ENCODE peak calls at places on chromosomes 3 and 15, in five cellular contexts. Y is hepatocyte; I is AG10803; A is CD4-positive, alpha-beta T cell; M is PC-9. V is an unnamed sample.

GRCh38 chr3:174548841-174549623 is 310.1 kb upstream of the NAALADL2 start:
- DNase-seq in Y (no peak), I (no peak), A (no peak), M (no peak), V (no peak)

GRCh38 chr3:169535584-169535983 is 127.9 kb downstream of the MECOM start:
- DNase-seq in Y (no peak), I (no peak), A (no peak), M (no peak), V (no peak)

GRCh38 chr3:192957441-192957951 is 39.8 kb upstream of the MB21D2 start:
- DNase-seq in Y (peak), I (peak), A (no peak), M (no peak), V (peak)

GRCh38 chr3:188590556-188590955 is 436.6 kb downstream of the LPP start:
- DNase-seq in Y (no peak), I (no peak), A (no peak), M (no peak), V (no peak)

GRCh38 chr3:180402463-180403073 is 199.4 kb upstream of the TTC14 start:
- DNase-seq in Y (no peak), I (no peak), A (no peak), M (no peak), V (no peak)

GRCh38 chr15:57654136-57654845 is 52.2 kb upstream of the POLR2M start:
- DNase-seq in Y (peak), I (peak), A (no peak), M (no peak), V (no peak)

GRCh38 chr3:44125882-44126281 is 115.8 kb upstream of the TOPAZ1 start:
- DNase-seq in Y (peak), I (peak), A (no peak), M (no peak), V (no peak)

GRCh38 chr3:132317229-132317948 is at the start of gene ACP3:
- DNase-seq in Y (peak), I (peak), A (no peak), M (peak), V (peak)

GRCh38 chr3:111852540-111852939 is 6.5 kb upstream of the PHLDB2 start:
- DNase-seq in Y (no peak), I (no peak), A (no peak), M (no peak), V (peak)

GRCh38 chr3:104359546-104359945 is 1007.2 kb upstream of the ALCAM start:
- DNase-seq in Y (peak), I (peak), A (no peak), M (peak), V (no peak)

GRCh38 chr3:154427685-154428291 is 2.2 kb downstream of the GPR149 start:
- DNase-seq in Y (no peak), I (no peak), A (no peak), M (no peak), V (peak)

GRCh38 chr3:81027344-81027743 is 734.1 kb downstream of the GBE1 start:
- DNase-seq in Y (no peak), I (no peak), A (no peak), M (no peak), V (no peak)

GRCh38 chr3:131361464-131362421 is 19.8 kb upstream of the NUDT16 start:
- DNase-seq in Y (peak), I (peak), A (no peak), M (peak), V (no peak)

GRCh38 chr3:152302521-152303021 is 33.8 kb downstream of the MBNL1 start:
- DNase-seq in Y (peak), I (peak), A (no peak), M (no peak), V (peak)

GRCh38 chr3:141561426-141562034 is 74.7 kb downstream of the RASA2 start:
- DNase-seq in Y (peak), I (peak), A (peak), M (peak), V (peak)

GRCh38 chr3:135908737-135909136 is 56.8 kb upstream of the PPP2R3A start:
- DNase-seq in Y (no peak), I (no peak), A (no peak), M (no peak), V (no peak)

GRCh38 chr3:14803981-14804834 is 14.6 kb upstream of the FGD5 start:
- DNase-seq in Y (no peak), I (no peak), A (no peak), M (no peak), V (no peak)

GRCh38 chr3:128486692-128487537 is 6.1 kb downstream of the GATA2 start:
- DNase-seq in Y (no peak), I (peak), A (no peak), M (peak), V (peak)

GRCh38 chr3:46058981-46059380 is 31.7 kb upstream of the XCR1 start:
- DNase-seq in Y (no peak), I (no peak), A (no peak), M (no peak), V (no peak)

GRCh38 chr3:129845956-129846355 is 47.6 kb downstream of the TMCC1 start:
- DNase-seq in Y (no peak), I (peak), A (no peak), M (peak), V (no peak)

GRCh38 chr15:43267439-43267838 is 711 bp upstream of the TGM5 start:
- DNase-seq in Y (no peak), I (no peak), A (no peak), M (no peak), V (no peak)
- TF ChIP-seq CTCF in Y (no peak), I (no peak), A (no peak), M (no peak), V (no peak)

GRCh38 chr3:40528426-40528825 is 3.7 kb downstream of the ZNF621 start:
- DNase-seq in Y (no peak), I (no peak), A (no peak), M (no peak), V (no peak)

GRCh38 chr3:40521254-40521653 is 3.5 kb upstream of the ZNF621 start:
- DNase-seq in Y (no peak), I (no peak), A (no peak), M (no peak), V (no peak)

GRCh38 chr3:40524222-40524570 is 564 bp upstream of the ZNF621 start:
- DNase-seq in Y (no peak), I (no peak), A (no peak), M (no peak), V (no peak)

GRCh38 chr3:40523781-40524180 is 979 bp upstream of the ZNF621 start:
- DNase-seq in Y (no peak), I (no peak), A (no peak), M (no peak), V (no peak)

DNA sequence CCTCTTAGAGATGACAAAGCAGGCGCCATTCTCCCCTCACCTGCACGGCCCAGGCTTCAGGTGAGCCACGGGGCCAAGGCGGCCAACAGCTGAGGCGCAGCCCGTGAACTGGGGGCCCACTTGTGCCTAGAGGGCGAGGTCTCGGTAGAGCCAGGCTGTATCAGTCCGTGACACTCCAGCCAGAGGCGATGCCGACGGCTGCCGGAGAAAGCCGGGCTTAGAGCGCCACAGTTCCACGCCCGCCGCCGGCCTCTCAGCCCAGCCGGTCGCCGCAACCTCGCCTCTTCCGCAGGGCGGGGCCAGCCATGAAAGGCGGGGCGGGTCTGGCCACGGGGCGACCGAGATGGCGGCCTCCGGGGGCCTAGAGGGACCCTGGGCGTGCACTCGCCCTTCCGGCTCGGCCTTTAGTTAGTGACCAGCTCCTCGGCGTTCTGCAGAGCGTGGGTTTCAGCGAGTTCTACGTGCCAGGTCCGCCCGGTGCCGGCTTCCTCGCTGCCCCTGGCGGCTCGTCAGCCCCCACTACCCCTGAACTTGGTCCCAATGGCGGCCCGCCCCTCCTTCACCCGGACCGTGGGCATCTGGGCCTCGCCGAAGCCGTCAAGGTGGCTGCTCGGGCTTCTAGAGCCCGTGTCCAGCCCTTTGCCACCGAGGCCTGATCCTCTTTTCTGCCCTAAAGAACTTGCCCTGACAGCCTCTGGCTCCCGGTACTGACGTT is at the start of gene ZNF621:
- DNase-seq in Y (peak), I (peak), A (peak), M (peak), V (peak)
- TF ChIP-seq CTCF in Y (no peak), I (no peak), A (no peak), M (no peak), V (no peak)

DNA sequence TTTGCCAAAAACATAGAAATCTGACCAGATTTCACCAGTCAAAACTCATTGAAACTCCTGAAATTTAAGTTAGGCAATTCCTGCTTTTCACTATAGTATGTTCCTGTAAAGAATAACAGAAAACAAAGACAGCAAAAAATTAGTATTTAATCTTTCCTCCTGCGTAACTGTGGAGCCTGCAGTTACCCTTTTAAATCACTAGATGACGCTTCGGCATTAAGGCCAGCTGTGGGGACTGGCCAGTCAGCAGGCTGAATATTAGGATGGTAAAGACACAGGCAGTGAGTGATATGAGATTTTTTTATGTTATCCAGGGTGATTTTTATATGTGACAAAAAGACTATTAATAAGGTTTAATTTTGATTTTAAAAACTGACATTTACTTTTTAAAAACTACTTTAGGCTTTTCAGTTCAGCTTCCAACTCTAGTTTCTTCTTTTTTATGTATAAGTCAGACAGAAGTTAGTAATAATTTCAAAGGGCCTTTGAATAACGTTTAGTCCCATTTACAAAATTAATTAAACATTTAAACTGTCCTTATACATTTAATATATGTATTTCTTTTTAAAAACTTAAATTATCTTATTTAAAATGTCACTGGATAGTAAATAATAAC is 165.1 kb downstream of the PPM1L start:
- DNase-seq in Y (peak), I (peak), A (no peak), M (peak), V (peak)
- TF ChIP-seq CTCF in Y (peak), I (peak), A (no peak), M (peak), V (peak)

DNA sequence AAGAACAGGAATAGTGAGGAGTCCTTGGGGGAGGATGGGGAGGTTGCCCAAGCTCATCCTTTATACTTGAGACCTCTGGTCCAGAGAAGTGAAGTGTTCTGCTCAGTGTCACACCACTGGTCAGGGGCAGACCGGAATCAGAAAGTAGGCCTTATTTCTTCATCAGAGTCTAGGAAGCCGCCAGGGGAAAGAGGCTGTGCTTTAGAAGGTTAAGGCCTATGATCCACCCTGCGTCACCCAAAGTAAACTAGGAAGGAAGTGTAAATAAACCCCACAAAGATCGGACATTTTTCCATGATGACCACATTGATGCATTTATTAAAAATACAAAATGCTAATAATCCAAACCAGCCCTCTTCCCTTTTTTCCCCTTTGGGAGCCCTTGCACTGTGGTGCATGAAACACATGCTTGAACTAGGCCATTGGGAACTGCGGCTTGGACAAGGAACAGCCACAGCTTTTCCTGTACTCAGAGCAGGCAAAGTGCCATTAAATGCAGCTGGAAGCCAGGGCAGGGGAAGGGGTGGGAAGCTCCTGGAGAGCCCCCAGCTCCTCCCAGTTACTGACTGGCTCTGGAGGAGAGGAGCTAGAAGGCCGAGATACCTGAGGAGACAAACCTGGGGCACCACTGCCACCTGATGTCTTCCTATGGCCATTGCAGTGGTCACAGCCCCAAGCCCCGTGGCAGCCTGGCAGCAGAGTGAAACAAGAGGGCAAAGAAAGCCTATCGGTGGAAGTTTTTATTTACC is 37.0 kb downstream of the CDC25A start:
- DNase-seq in Y (peak), I (peak), A (peak), M (peak), V (peak)
- TF ChIP-seq CTCF in Y (peak), I (peak), A (peak), M (peak), V (peak)

GRCh38 chr3:107512108-107512507 is 10.7 kb upstream of the BBX start:
- DNase-seq in Y (no peak), I (no peak), A (no peak), M (no peak), V (no peak)
- TF ChIP-seq CTCF in Y (no peak), I (peak), A (no peak), M (no peak), V (no peak)

GRCh38 chr3:1269808-1270207 is 177.0 kb downstream of the CNTN6 start:
- DNase-seq in Y (no peak), I (no peak), A (no peak), M (no peak), V (no peak)

GRCh38 chr3:1272541-1273265 is 179.9 kb downstream of the CNTN6 start:
- DNase-seq in Y (no peak), I (no peak), A (no peak), M (no peak), V (peak)

DNA sequence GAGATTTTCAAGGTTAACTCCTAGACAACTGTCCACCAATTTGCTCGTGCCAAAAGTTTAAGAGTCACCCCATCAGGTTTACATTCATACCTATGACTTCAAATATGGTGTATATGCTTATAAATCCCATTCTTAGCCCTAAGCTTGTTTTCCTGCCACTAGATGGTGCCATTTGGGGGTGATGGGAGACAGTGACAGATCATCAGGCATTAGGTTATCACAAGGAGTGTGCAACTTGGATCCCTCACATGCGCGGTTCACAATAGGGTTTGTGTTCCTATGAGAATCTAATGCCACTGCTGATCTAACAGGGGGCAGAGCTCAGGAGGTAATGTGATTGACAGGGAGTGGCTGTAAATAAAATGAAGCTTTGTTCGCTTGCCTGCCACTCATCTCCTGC is 182.7 kb downstream of the CNTN6 start:
- DNase-seq in Y (peak), I (no peak), A (no peak), M (no peak), V (peak)
- TF ChIP-seq CTCF in Y (peak), I (no peak), A (no peak), M (peak), V (peak)

DNA sequence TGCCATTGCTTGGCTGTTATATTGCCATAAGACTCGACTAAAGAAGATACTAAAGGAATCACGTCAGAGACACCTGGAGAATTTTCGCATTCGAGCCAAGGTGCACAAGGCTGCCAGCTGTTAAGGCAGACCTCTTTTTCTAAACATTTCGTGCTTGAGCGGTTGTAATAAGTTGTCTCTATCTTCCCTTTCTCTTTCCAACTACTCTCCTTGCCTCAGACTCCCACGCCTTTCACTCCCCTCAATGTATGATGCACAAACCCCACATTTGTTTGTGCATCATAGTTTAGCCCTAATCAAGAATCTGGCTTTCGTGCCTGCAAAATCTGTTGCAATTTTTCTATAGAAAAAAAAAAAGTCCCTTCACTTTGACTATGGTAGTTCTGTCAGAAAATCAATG is 118.0 kb downstream of the IQCH start:
- DNase-seq in Y (no peak), I (no peak), A (no peak), M (no peak), V (no peak)
- TF ChIP-seq CTCF in Y (no peak), I (no peak), A (no peak), M (no peak), V (no peak)

GRCh38 chr15:39888243-39888642 is 31.8 kb downstream of the GPR176 start:
- DNase-seq in Y (no peak), I (peak), A (no peak), M (no peak), V (no peak)

GRCh38 chr15:39886418-39886817 is 33.6 kb downstream of the GPR176 start:
- DNase-seq in Y (no peak), I (no peak), A (no peak), M (no peak), V (no peak)

GRCh38 chr15:39887211-39887610 is 32.9 kb downstream of the GPR176 start:
- DNase-seq in Y (no peak), I (no peak), A (no peak), M (no peak), V (no peak)

GRCh38 chr15:39888809-39889208 is 31.3 kb downstream of the GPR176 start:
- DNase-seq in Y (peak), I (no peak), A (no peak), M (no peak), V (peak)

DNA sequence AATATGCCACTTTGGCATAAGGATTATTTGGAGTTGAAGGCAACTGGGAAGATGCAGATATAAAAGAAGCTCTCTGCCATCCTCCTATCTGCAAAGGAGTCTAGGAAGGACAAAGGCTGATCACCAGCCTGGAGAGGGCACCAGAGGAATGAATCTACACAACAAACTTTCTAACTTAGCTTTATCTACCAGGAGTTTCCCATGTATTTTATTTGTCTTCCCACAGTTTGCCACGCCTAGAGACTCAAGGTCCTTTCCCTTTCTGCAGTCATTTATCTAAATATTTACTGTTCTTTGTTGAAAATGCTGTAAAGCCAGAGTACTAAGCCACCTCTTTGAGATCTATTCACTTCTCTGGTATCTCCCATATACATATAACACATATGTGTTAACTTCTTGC is 32.2 kb downstream of the GPR176 start:
- DNase-seq in Y (peak), I (peak), A (no peak), M (peak), V (peak)
- TF ChIP-seq CTCF in Y (peak), I (peak), A (no peak), M (no peak), V (peak)

GRCh38 chr3:12041476-12041875 is 37.3 kb downstream of the SYN2 start:
- DNase-seq in Y (no peak), I (no peak), A (no peak), M (no peak), V (no peak)

GRCh38 chr3:12049675-12050074 is 45.5 kb downstream of the SYN2 start:
- DNase-seq in Y (peak), I (peak), A (no peak), M (no peak), V (peak)

GRCh38 chr3:12042638-12043037 is 38.5 kb downstream of the SYN2 start:
- DNase-seq in Y (no peak), I (no peak), A (no peak), M (no peak), V (no peak)

GRCh38 chr3:12044860-12045259 is 40.7 kb downstream of the SYN2 start:
- DNase-seq in Y (no peak), I (no peak), A (no peak), M (no peak), V (no peak)

DNA sequence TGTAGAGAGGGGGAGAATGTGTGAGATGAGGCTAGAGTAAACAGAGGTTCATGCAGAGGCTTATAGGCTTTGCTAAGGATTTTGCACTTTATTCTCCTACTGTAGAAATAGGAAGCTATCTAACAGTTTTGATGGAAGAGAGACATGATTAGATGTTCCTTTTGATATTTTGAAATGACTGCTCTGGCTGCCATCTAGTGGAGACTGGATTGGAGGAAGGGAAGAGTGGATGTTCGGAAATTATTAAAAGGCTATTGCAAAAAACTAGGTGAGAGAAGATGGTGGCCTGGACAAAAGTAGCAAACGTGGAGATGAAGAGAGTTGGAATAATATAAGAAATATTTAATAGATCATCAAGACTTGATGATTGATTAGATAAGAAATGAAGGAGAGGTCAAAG is 42.2 kb downstream of the SYN2 start:
- DNase-seq in Y (peak), I (peak), A (no peak), M (no peak), V (peak)
- TF ChIP-seq CTCF in Y (peak), I (peak), A (no peak), M (peak), V (peak)

V was measured in A673.